ENCODE peak calls at places on chromosomes 6 and 20, in ten cellular contexts. C is HCT116, W is body of pancreas, I is ovary, B is heart left ventricle, L is esophagus squamous epithelium, J is upper lobe of left lung, F is HepG2, X is GM12892, V is transverse colon. G is an unnamed sample.
A peak's percentile ranks its signal among the peaks of the same experiment; 100 is the strongest.

GRCh38 chr6:33688451-33689147 is 22.9 kb downstream of the UQCC2 start:
- DNase-seq in C (no peak), W (no peak), I (no peak), B (no peak), L (no peak), J (peak; percentile 60), F (no peak), X (peak; percentile 17), V (no peak), G (no peak)

GRCh38 chr20:32975698-32976674 is 28.2 kb downstream of the SUN5 start:
- DNase-seq in C (no peak), W (no peak), I (no peak), B (peak; percentile 63), L (no peak), J (no peak), F (peak; percentile 89), X (no peak), V (no peak), G (peak; percentile 25)

GRCh38 chr6:11069760-11070159 is 23.9 kb upstream of the SMIM13 start:
- DNase-seq in C (no peak), W (no peak), I (no peak), B (no peak), L (no peak), J (no peak), F (no peak), X (no peak), V (no peak), G (no peak)

GRCh38 chr6:119077643-119078448 is 618 bp downstream of the FAM184A start:
- DNase-seq in C (no peak), W (peak; percentile 42), I (peak; percentile 55), B (no peak), L (no peak), J (peak; percentile 90), F (peak; percentile 32), X (peak; percentile 10), V (peak; percentile 38), G (peak; percentile 64)

GRCh38 chr6:100084301-100085161 is 90.5 kb upstream of the MCHR2 start:
- DNase-seq in C (no peak), W (no peak), I (no peak), B (no peak), L (no peak), J (no peak), F (no peak), X (no peak), V (no peak), G (no peak)

GRCh38 chr6:106692112-106692822 is 62.9 kb downstream of the QRSL1 start:
- DNase-seq in C (no peak), W (peak; percentile 90), I (no peak), B (no peak), L (no peak), J (no peak), F (no peak), X (no peak), V (peak; percentile 40), G (peak; percentile 91)

GRCh38 chr6:113805167-113805835 is 51.8 kb upstream of the MARCKS start:
- DNase-seq in C (no peak), W (no peak), I (no peak), B (no peak), L (no peak), J (no peak), F (no peak), X (no peak), V (no peak), G (no peak)

GRCh38 chr20:34390769-34391447 is 27.8 kb downstream of the ITCH start:
- DNase-seq in C (peak; percentile 85), W (peak; percentile 51), I (peak; percentile 31), B (no peak), L (no peak), J (no peak), F (peak; percentile 85), X (no peak), V (peak; percentile 43), G (no peak)

DNA sequence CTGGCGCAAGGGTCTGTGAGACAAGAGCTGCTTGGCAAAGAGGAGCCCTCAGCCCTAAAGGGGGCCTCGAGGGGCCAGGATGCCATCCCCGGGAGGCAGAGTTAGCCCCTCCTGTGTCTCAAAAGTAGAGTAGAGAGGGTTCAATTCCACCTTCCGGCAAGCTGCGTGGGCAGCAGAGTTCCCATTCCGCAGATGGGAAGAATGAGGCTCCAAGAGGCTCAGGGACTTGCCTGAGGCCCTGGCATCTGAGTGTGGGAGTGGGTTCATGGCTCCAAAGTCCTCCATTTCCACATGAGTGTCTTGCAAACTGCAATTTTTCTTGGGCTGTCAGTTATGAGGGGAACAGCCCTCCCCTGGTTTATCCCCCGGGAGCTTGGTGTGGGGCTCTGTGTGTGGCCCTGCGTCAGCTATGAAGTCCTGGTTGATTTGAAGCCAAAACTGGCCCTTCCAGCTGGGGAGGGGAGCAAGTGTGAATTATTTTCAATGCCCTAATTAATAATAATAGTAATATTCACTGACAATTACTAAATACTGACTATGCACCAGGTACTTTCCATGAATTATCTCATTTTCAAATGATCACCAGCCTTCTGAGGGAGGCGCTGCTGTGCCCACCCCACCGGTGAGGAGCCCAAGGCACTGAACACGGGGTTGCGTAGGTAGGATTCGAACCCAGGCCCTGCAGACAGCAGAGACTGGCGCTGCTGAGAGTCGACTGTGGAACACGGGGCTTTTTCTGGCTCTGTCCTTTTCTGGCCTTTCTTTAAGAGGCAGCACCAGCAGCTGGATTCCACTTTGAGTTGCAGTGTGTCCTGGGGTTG is 153.0 kb upstream of the PTPN1 start:
- DNase-seq in C (no peak), W (no peak), I (peak; percentile 13), B (peak; percentile 20), L (no peak), J (no peak), F (no peak), X (no peak), V (no peak), G (no peak)
- TF ChIP-seq POLR2A in C (no peak), W (no peak), I (no peak), B (no peak), L (no peak), J (no peak), F (no peak), X (no peak), V (no peak), G (no peak)

DNA sequence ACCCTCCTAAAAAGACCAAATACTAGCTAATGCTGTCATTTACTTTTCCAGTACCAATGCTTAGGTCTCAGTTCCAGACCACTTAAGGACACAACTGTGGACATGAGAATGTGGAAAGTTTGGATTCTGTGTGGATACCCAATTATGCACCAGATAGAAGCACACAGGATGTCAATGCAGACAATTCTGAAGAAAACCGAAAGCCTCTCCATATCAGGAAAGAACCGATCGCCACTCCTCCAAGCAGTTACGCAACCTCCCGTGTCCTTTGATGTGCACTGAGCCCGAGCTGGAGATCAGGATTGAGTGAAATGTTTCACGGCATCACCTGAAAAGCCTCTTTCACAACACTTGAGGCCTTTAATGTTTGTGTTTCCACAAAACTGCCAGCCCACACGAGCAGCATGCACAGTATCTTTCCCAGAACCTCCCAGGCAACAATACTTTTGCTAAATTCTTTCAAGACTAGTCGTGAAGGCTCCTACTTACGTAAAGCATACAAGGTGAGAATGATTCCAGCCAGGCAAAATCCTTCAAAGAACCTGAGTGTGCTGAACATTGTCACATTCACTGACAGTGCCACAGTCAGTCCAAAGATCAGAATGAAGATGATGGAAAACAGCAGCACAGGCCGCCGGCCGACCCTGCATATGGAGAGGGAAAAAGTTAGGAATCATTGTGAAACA is 47.0 kb downstream of the SLC22A23 start:
- DNase-seq in C (no peak), W (peak; percentile 82), I (no peak), B (no peak), L (no peak), J (no peak), F (peak; percentile 99), X (no peak), V (peak; percentile 83), G (peak; percentile 93)
- TF ChIP-seq POLR2A in C (no peak), W (no peak), I (no peak), B (no peak), L (no peak), J (no peak), F (peak; percentile 73), X (no peak), V (no peak), G (no peak)

GRCh38 chr20:47355489-47356219 is 845 bp downstream of the ZMYND8 start:
- DNase-seq in C (no peak), W (no peak), I (no peak), B (no peak), L (no peak), J (no peak), F (no peak), X (no peak), V (no peak), G (peak; percentile 60)

GRCh38 chr20:47358052-47358671 is 1.7 kb upstream of the ZMYND8 start:
- DNase-seq in C (no peak), W (peak; percentile 17), I (no peak), B (no peak), L (no peak), J (no peak), F (peak; percentile 67), X (no peak), V (no peak), G (no peak)

GRCh38 chr20:47357296-47358051 is 975 bp upstream of the ZMYND8 start:
- DNase-seq in C (peak; percentile 58), W (peak; percentile 97), I (peak; percentile 78), B (peak; percentile 90), L (peak; percentile 49), J (peak; percentile 91), F (peak; percentile 100), X (peak; percentile 53), V (peak; percentile 94), G (peak; percentile 92)

GRCh38 chr20:47356220-47356525 is 326 bp downstream of the ZMYND8 start:
- DNase-seq in C (no peak), W (no peak), I (no peak), B (no peak), L (no peak), J (no peak), F (no peak), X (no peak), V (no peak), G (no peak)

DNA sequence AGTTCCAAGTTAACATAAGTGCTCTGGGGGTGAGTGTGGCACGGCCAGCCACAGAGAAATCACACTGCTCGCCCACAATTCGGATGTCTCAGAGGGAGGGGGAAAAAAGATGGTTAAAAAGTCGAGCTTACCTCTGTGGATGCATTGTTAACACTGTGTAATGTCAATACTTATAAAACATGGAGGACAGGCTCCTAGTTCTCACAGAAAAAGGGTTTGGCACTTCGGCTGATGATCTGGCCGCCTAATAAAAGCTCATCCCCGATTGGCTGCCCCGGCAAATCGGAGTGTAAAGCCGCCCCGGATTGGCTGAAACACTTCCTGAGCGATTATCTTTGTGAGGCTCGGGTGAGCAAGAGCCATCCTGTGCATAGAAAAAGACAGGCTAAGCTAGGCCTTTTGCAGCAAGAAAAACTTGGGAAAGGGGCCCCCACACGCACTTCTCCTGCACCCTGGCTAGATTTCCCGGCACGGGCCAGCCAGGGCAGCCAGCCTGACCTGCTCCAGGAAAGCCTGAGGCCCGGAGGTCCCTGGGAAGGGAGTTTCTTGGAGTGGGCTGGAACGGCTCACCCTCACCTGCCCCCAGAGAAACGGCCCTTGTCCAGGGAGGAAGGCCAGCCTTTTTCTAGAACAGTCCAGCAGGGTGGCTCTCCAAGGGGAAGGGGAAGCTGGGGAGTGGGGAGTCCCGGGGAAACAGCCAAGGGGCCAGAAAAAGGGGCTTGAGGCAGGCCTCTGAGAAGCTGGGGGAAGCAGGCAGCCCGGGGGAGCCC is at the start of gene ZMYND8:
- DNase-seq in C (peak; percentile 77), W (peak; percentile 90), I (peak; percentile 99), B (peak; percentile 91), L (peak; percentile 49), J (peak; percentile 69), F (peak; percentile 99), X (peak; percentile 64), V (peak; percentile 95), G (peak; percentile 83)
- TF ChIP-seq POLR2A in C (peak; percentile 74), W (no peak), I (no peak), B (no peak), L (peak; percentile 41), J (peak; percentile 46), F (peak; percentile 84), X (no peak), V (peak; percentile 32), G (no peak)

GRCh38 chr20:51906694-51907093 is 104.4 kb upstream of the SALL4 start:
- DNase-seq in C (no peak), W (no peak), I (no peak), B (no peak), L (no peak), J (no peak), F (peak; percentile 39), X (no peak), V (no peak), G (no peak)
- TF ChIP-seq POLR2A in C (no peak), W (no peak), I (no peak), B (no peak), L (no peak), J (no peak), F (no peak), X (no peak), V (no peak), G (no peak)